ENCODE peak calls at places on chromosomes 11 and 22, in eight cellular contexts. R, I, H, L, F, Z, N and P are unnamed samples.

GRCh38 chr11:121348220-121348875 is 55.8 kb downstream of the SC5D start:
- DNase-seq in N (no peak), R (no peak), H (no peak), L (no peak), F (no peak), Z (no peak), I (no peak), P (no peak)

GRCh38 chr11:10414659-10415058 is 40.4 kb upstream of the AMPD3 start:
- DNase-seq in F (no peak), I (no peak), H (no peak), L (no peak), R (peak; percentile 74), Z (no peak), N (peak; percentile 49), P (peak; percentile 44)

GRCh38 chr11:32960553-32961164 is 55.0 kb upstream of the DEPDC7 start:
- DNase-seq in L (peak; percentile 37), F (peak; percentile 10), H (no peak), R (peak; percentile 79), N (no peak), I (no peak), Z (no peak), P (peak; percentile 87)

GRCh38 chr11:10898763-10899541 is 41.1 kb upstream of the ZBED5 start:
- DNase-seq in R (no peak), I (no peak), N (no peak), Z (no peak), F (no peak), H (no peak), L (no peak), P (no peak)

GRCh38 chr11:94417386-94417987 is 16.3 kb upstream of the GPR83 start:
- DNase-seq in N (no peak), R (peak; percentile 63), H (no peak), I (no peak), L (peak; percentile 23), Z (no peak), F (no peak), P (peak; percentile 45)

GRCh38 chr11:74179234-74180126 is 8.4 kb downstream of the PPME1 start:
- DNase-seq in L (no peak), F (no peak), H (no peak), I (no peak), N (no peak), Z (no peak), R (no peak), P (peak; percentile 30)

GRCh38 chr22:33000342-33001280 is 57.6 kb downstream of the SYN3 start:
- DNase-seq in R (peak; percentile 49), I (no peak), F (peak; percentile 30), L (peak; percentile 41), N (peak; percentile 57), H (peak; percentile 23), Z (no peak), P (peak; percentile 84)

GRCh38 chr11:128522063-128522942 is 65.1 kb downstream of the ETS1 start:
- DNase-seq in Z (peak; percentile 58), N (peak; percentile 90), R (peak; percentile 97), I (peak; percentile 92), F (peak; percentile 95), L (peak; percentile 65), H (peak; percentile 85), P (peak; percentile 89)

GRCh38 chr22:48825802-48826520 is 1001.7 kb downstream of the BRD1 start:
- DNase-seq in I (no peak), F (no peak), N (no peak), Z (no peak), H (no peak), L (no peak), R (no peak), P (no peak)

GRCh38 chr22:38947321-38948112 is 9.9 kb upstream of the APOBEC3A start:
- DNase-seq in N (no peak), H (no peak), Z (no peak), R (no peak), L (no peak), I (no peak), F (no peak), P (no peak)

GRCh38 chr22:43827926-43828710 is 16.0 kb upstream of the EFCAB6 start:
- DNase-seq in Z (no peak), H (no peak), L (no peak), N (no peak), R (no peak), F (no peak), I (no peak), P (no peak)

GRCh38 chr22:20430641-20431519 is 6.7 kb downstream of the SCARF2 start:
- DNase-seq in F (peak; percentile 79), Z (no peak), L (no peak), I (peak; percentile 30), N (no peak), R (no peak), H (peak; percentile 56), P (peak; percentile 87)

GRCh38 chr11:10742460-10743208 is 8.4 kb upstream of the CTR9 start:
- DNase-seq in N (no peak), I (no peak), H (peak; percentile 9), F (no peak), L (no peak), R (no peak), Z (no peak), P (peak; percentile 23)

GRCh38 chr22:44714703-44715350 is 12.8 kb downstream of the PRR5 start:
- DNase-seq in H (no peak), F (no peak), Z (no peak), L (no peak), N (no peak), R (no peak), I (no peak), P (no peak)

GRCh38 chr11:18524248-18524647 is 2.5 kb downstream of the TSG101 start:
- DNase-seq in R (no peak), H (no peak), I (no peak), Z (no peak), L (no peak), N (no peak), F (no peak), P (no peak)